ENCODE peak calls at places on chromosomes 7 and 10, in six cellular contexts. One of them, this sample, is unnamed.

GRCh38 chr10:84224411-84225028 is 824 bp downstream of the LRIT2 start:
- DNase-seq in CD4-positive, alpha-beta T cell: no peak
- DNase-seq in astrocyte of the cerebellum: no peak
- DNase-seq in AG09309: no peak
- DNase-seq in thyroid gland: no peak
- DNase-seq in B cell: no peak
- DNase-seq in this sample: no peak

GRCh38 chr10:33006342-33006887 is 48.4 kb upstream of the ITGB1 start:
- DNase-seq in CD4-positive, alpha-beta T cell: no peak
- DNase-seq in astrocyte of the cerebellum: no peak
- DNase-seq in AG09309: no peak
- DNase-seq in thyroid gland: no peak
- DNase-seq in B cell: no peak
- DNase-seq in this sample: no peak

GRCh38 chr7:157711353-157711888 is 374.6 kb downstream of the DNAJB6 start:
- DNase-seq in CD4-positive, alpha-beta T cell: no peak
- DNase-seq in astrocyte of the cerebellum: no peak
- DNase-seq in AG09309: no peak
- DNase-seq in thyroid gland: no peak
- DNase-seq in B cell: no peak
- DNase-seq in this sample: no peak

GRCh38 chr7:137984181-137985041 is 17.5 kb downstream of the CREB3L2 start:
- DNase-seq in CD4-positive, alpha-beta T cell: no peak
- DNase-seq in astrocyte of the cerebellum: no peak
- DNase-seq in AG09309: no peak
- DNase-seq in thyroid gland: no peak
- DNase-seq in B cell: no peak
- DNase-seq in this sample: no peak

GRCh38 chr10:33335800-33336605 is 1.5 kb upstream of the NRP1 start:
- DNase-seq in CD4-positive, alpha-beta T cell: no peak
- DNase-seq in astrocyte of the cerebellum: no peak
- DNase-seq in AG09309: no peak
- DNase-seq in thyroid gland: peak; percentile 78
- DNase-seq in B cell: no peak
- DNase-seq in this sample: peak; percentile 81

GRCh38 chr7:108322899-108323298 is 133.3 kb downstream of the NRCAM start:
- DNase-seq in CD4-positive, alpha-beta T cell: no peak
- DNase-seq in astrocyte of the cerebellum: no peak
- DNase-seq in AG09309: no peak
- DNase-seq in thyroid gland: no peak
- DNase-seq in B cell: no peak
- DNase-seq in this sample: no peak

GRCh38 chr7:29327455-29327854 is 132.9 kb downstream of the CHN2 start:
- DNase-seq in CD4-positive, alpha-beta T cell: no peak
- DNase-seq in astrocyte of the cerebellum: no peak
- DNase-seq in AG09309: no peak
- DNase-seq in thyroid gland: no peak
- DNase-seq in B cell: no peak
- DNase-seq in this sample: no peak

GRCh38 chr7:94095359-94096009 is 91.3 kb upstream of the BET1 start:
- DNase-seq in CD4-positive, alpha-beta T cell: no peak
- DNase-seq in astrocyte of the cerebellum: no peak
- DNase-seq in AG09309: no peak
- DNase-seq in thyroid gland: no peak
- DNase-seq in B cell: no peak
- DNase-seq in this sample: no peak

GRCh38 chr7:145183069-145183468 is 347.2 kb upstream of the TPK1 start:
- DNase-seq in CD4-positive, alpha-beta T cell: no peak
- DNase-seq in astrocyte of the cerebellum: no peak
- DNase-seq in AG09309: no peak
- DNase-seq in thyroid gland: no peak
- DNase-seq in B cell: no peak
- DNase-seq in this sample: no peak

GRCh38 chr7:95046494-95047240 is 139.3 kb downstream of the PPP1R9A start:
- DNase-seq in CD4-positive, alpha-beta T cell: no peak
- DNase-seq in astrocyte of the cerebellum: peak; percentile 60
- DNase-seq in AG09309: no peak
- DNase-seq in thyroid gland: no peak
- DNase-seq in B cell: peak; percentile 3
- DNase-seq in this sample: no peak

GRCh38 chr10:48363617-48364355 is 57.3 kb downstream of the MAPK8 start:
- DNase-seq in CD4-positive, alpha-beta T cell: peak; percentile 11
- DNase-seq in astrocyte of the cerebellum: peak; percentile 75
- DNase-seq in AG09309: peak; percentile 39
- DNase-seq in thyroid gland: peak; percentile 66
- DNase-seq in B cell: peak; percentile 57
- DNase-seq in this sample: peak; percentile 47

GRCh38 chr10:5965266-5965665 is 12.1 kb downstream of the IL15RA start:
- DNase-seq in CD4-positive, alpha-beta T cell: no peak
- DNase-seq in astrocyte of the cerebellum: no peak
- DNase-seq in AG09309: no peak
- DNase-seq in thyroid gland: no peak
- DNase-seq in B cell: no peak
- DNase-seq in this sample: peak; percentile 69

GRCh38 chr7:120843121-120843520 is 14.8 kb downstream of the TSPAN12 start:
- DNase-seq in CD4-positive, alpha-beta T cell: no peak
- DNase-seq in astrocyte of the cerebellum: no peak
- DNase-seq in AG09309: no peak
- DNase-seq in thyroid gland: no peak
- DNase-seq in B cell: no peak
- DNase-seq in this sample: no peak

GRCh38 chr7:158586499-158587191 is 978 bp downstream of the PTPRN2 start:
- DNase-seq in CD4-positive, alpha-beta T cell: no peak
- DNase-seq in astrocyte of the cerebellum: no peak
- DNase-seq in AG09309: no peak
- DNase-seq in thyroid gland: no peak
- DNase-seq in B cell: no peak
- DNase-seq in this sample: no peak

GRCh38 chr7:12389089-12389700 is 14.5 kb downstream of the VWDE start:
- DNase-seq in CD4-positive, alpha-beta T cell: no peak
- DNase-seq in astrocyte of the cerebellum: peak; percentile 57
- DNase-seq in AG09309: peak; percentile 23
- DNase-seq in thyroid gland: peak; percentile 32
- DNase-seq in B cell: peak; percentile 26
- DNase-seq in this sample: peak; percentile 12

GRCh38 chr7:135334830-135335543 is 101.3 kb downstream of the STRA8 start:
- DNase-seq in CD4-positive, alpha-beta T cell: no peak
- DNase-seq in astrocyte of the cerebellum: no peak
- DNase-seq in AG09309: no peak
- DNase-seq in thyroid gland: peak; percentile 21
- DNase-seq in B cell: no peak
- DNase-seq in this sample: no peak

GRCh38 chr7:82859106-82859850 is 303.4 kb downstream of the PCLO start:
- DNase-seq in CD4-positive, alpha-beta T cell: no peak
- DNase-seq in astrocyte of the cerebellum: no peak
- DNase-seq in AG09309: no peak
- DNase-seq in thyroid gland: no peak
- DNase-seq in B cell: no peak
- DNase-seq in this sample: peak; percentile 6

GRCh38 chr10:26557641-26558014 is 119.5 kb downstream of the APBB1IP start:
- DNase-seq in CD4-positive, alpha-beta T cell: no peak
- DNase-seq in astrocyte of the cerebellum: no peak
- DNase-seq in AG09309: peak; percentile 55
- DNase-seq in thyroid gland: no peak
- DNase-seq in B cell: no peak
- DNase-seq in this sample: peak; percentile 49

GRCh38 chr10:43317422-43317821 is 50.6 kb upstream of the RASGEF1A start:
- DNase-seq in CD4-positive, alpha-beta T cell: no peak
- DNase-seq in astrocyte of the cerebellum: no peak
- DNase-seq in AG09309: no peak
- DNase-seq in thyroid gland: no peak
- DNase-seq in B cell: no peak
- DNase-seq in this sample: no peak

GRCh38 chr7:137990251-137990901 is 11.5 kb downstream of the CREB3L2 start:
- DNase-seq in CD4-positive, alpha-beta T cell: no peak
- DNase-seq in astrocyte of the cerebellum: peak; percentile 78
- DNase-seq in AG09309: peak; percentile 89
- DNase-seq in thyroid gland: no peak
- DNase-seq in B cell: no peak
- DNase-seq in this sample: no peak

GRCh38 chr10:4138146-4138721 is 353.2 kb upstream of the KLF6 start:
- DNase-seq in CD4-positive, alpha-beta T cell: no peak
- DNase-seq in astrocyte of the cerebellum: no peak
- DNase-seq in AG09309: no peak
- DNase-seq in thyroid gland: no peak
- DNase-seq in B cell: no peak
- DNase-seq in this sample: no peak

GRCh38 chr7:142231716-142232115 is 26.1 kb downstream of the PRSS58 start:
- DNase-seq in CD4-positive, alpha-beta T cell: no peak
- DNase-seq in astrocyte of the cerebellum: no peak
- DNase-seq in AG09309: no peak
- DNase-seq in thyroid gland: no peak
- DNase-seq in B cell: no peak
- DNase-seq in this sample: no peak
- TF ChIP-seq CTCF in CD4-positive, alpha-beta T cell: no peak
- TF ChIP-seq CTCF in astrocyte of the cerebellum: peak; percentile 7
- TF ChIP-seq CTCF in AG09309: no peak
- TF ChIP-seq CTCF in thyroid gland: no peak
- TF ChIP-seq CTCF in B cell: no peak
- TF ChIP-seq CTCF in this sample: no peak

DNA sequence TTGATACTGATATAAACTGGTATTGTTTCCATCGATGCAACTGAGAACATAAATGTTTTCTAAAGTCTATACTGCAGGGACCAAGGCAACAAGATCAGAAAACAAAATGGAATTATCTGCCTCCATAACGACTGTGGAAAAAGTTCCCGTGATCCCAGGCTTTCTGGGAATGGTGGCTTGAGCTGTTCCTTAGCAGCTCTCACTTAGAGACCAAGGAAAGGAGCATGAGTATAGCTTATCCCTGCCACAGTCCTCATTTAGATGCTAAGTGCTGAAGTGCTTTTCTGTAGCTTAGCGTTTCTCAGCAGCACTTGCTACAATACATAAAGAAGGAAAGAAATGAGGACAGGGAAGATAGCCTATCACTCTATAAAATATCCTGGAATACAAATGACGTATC is 5.5 kb downstream of the WNT8B start:
- DNase-seq in CD4-positive, alpha-beta T cell: no peak
- DNase-seq in astrocyte of the cerebellum: no peak
- DNase-seq in AG09309: no peak
- DNase-seq in thyroid gland: no peak
- DNase-seq in B cell: no peak
- DNase-seq in this sample: no peak
- TF ChIP-seq CTCF in CD4-positive, alpha-beta T cell: no peak
- TF ChIP-seq CTCF in astrocyte of the cerebellum: no peak
- TF ChIP-seq CTCF in AG09309: no peak
- TF ChIP-seq CTCF in thyroid gland: no peak
- TF ChIP-seq CTCF in B cell: no peak
- TF ChIP-seq CTCF in this sample: no peak

GRCh38 chr7:27933691-27934565 is 194.0 kb downstream of the TAX1BP1 start:
- DNase-seq in CD4-positive, alpha-beta T cell: no peak
- DNase-seq in astrocyte of the cerebellum: peak; percentile 98
- DNase-seq in AG09309: peak; percentile 48
- DNase-seq in thyroid gland: no peak
- DNase-seq in B cell: no peak
- DNase-seq in this sample: no peak

GRCh38 chr7:27925573-27926201 is 185.7 kb downstream of the TAX1BP1 start:
- DNase-seq in CD4-positive, alpha-beta T cell: no peak
- DNase-seq in astrocyte of the cerebellum: no peak
- DNase-seq in AG09309: no peak
- DNase-seq in thyroid gland: no peak
- DNase-seq in B cell: no peak
- DNase-seq in this sample: no peak

GRCh38 chr7:27928001-27928400 is 188.0 kb downstream of the TAX1BP1 start:
- DNase-seq in CD4-positive, alpha-beta T cell: no peak
- DNase-seq in astrocyte of the cerebellum: no peak
- DNase-seq in AG09309: no peak
- DNase-seq in thyroid gland: no peak
- DNase-seq in B cell: no peak
- DNase-seq in this sample: no peak

GRCh38 chr7:27930910-27931476 is 191.0 kb downstream of the TAX1BP1 start:
- DNase-seq in CD4-positive, alpha-beta T cell: no peak
- DNase-seq in astrocyte of the cerebellum: no peak
- DNase-seq in AG09309: no peak
- DNase-seq in thyroid gland: no peak
- DNase-seq in B cell: no peak
- DNase-seq in this sample: no peak

GRCh38 chr7:27929127-27929526 is 189.2 kb downstream of the TAX1BP1 start:
- DNase-seq in CD4-positive, alpha-beta T cell: no peak
- DNase-seq in astrocyte of the cerebellum: no peak
- DNase-seq in AG09309: no peak
- DNase-seq in thyroid gland: no peak
- DNase-seq in B cell: no peak
- DNase-seq in this sample: no peak
- TF ChIP-seq CTCF in CD4-positive, alpha-beta T cell: no peak
- TF ChIP-seq CTCF in astrocyte of the cerebellum: no peak
- TF ChIP-seq CTCF in AG09309: peak; percentile 11
- TF ChIP-seq CTCF in thyroid gland: no peak
- TF ChIP-seq CTCF in B cell: no peak
- TF ChIP-seq CTCF in this sample: no peak

DNA sequence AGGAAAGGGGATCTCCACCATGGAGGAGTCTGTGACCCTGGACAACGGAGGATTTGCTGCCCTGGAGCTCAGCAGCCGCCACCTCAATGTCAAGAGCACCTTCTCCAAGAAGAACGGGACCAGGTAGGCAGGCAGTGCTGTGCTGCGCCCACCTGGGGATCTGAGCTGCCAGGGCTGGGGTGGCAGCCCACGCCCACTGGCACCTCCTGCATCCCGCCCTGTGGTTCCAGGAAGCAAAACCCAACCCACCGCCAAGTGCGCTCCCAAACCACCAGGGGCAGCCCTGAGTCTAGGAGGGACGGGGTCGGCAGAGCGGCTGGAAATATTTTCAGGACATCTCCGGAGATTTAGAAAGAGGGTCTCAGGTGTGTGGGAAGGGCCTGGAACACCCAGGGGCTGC is 440.3 kb upstream of the FOXK1 start:
- DNase-seq in CD4-positive, alpha-beta T cell: no peak
- DNase-seq in astrocyte of the cerebellum: no peak
- DNase-seq in AG09309: no peak
- DNase-seq in thyroid gland: no peak
- DNase-seq in B cell: no peak
- DNase-seq in this sample: no peak
- TF ChIP-seq CTCF in CD4-positive, alpha-beta T cell: no peak
- TF ChIP-seq CTCF in astrocyte of the cerebellum: no peak
- TF ChIP-seq CTCF in AG09309: no peak
- TF ChIP-seq CTCF in thyroid gland: no peak
- TF ChIP-seq CTCF in B cell: no peak
- TF ChIP-seq CTCF in this sample: no peak

DNA sequence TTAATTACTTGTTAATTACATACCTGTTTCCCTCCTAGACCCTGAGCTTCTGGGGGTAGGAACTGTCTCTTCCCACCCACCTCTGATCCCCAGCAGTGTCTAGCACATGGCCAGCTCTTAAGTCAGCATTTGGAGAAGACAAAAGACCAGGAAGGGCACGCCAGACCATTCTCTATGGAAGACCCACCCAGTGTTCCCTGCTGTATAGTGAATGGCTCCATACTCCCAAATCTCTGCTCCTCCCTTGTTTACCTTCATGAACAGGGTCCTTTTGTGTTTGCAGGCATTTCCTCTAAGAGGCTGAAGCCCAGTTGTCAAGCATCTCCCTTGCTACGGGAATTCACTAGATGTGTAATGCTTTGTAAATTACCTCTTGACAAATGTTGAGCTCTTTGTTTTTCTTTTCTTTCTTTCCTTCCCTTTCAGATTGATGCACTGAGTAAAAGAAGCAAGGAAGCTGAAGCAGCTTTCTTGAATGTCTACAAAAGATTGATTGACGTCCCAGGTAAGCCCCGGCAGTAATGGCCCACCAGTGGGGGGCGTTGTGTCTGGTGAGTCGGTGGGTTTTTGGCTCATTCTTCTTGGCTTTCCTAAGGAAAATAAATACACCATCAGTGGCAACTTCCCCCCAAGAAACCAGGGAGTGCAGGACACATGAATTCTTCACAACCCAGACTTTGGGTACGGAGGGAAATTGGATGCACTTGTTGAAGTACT is 216.6 kb upstream of the SH2B2 start:
- DNase-seq in CD4-positive, alpha-beta T cell: no peak
- DNase-seq in astrocyte of the cerebellum: no peak
- DNase-seq in AG09309: no peak
- DNase-seq in thyroid gland: no peak
- DNase-seq in B cell: no peak
- DNase-seq in this sample: no peak
- TF ChIP-seq CTCF in CD4-positive, alpha-beta T cell: no peak
- TF ChIP-seq CTCF in astrocyte of the cerebellum: no peak
- TF ChIP-seq CTCF in AG09309: no peak
- TF ChIP-seq CTCF in thyroid gland: no peak
- TF ChIP-seq CTCF in B cell: no peak
- TF ChIP-seq CTCF in this sample: no peak